ENCODE peak calls at places on chromosomes 13 and 19, in four cellular contexts. W is thoracic aorta, X is breast epithelium, V is lung. T is an unnamed sample.

GRCh38 chr19:33568706-33569105 is 47.1 kb upstream of the PEPD start:
- DNase-seq in W (no peak), X (no peak), V (no peak), T (no peak)

GRCh38 chr13:86933676-86934075 is 737.5 kb upstream of the SLITRK5 start:
- DNase-seq in W (no peak), X (no peak), V (no peak), T (no peak)

GRCh38 chr19:5828661-5829566 is 10.6 kb downstream of the FUT6 start:
- DNase-seq in W (no peak), X (no peak), V (no peak), T (peak; percentile 24)

GRCh38 chr19:38769635-38770211 is 3.6 kb downstream of the LGALS7 start:
- DNase-seq in W (peak; percentile 65), X (peak; percentile 93), V (peak; percentile 91), T (peak; percentile 86)

GRCh38 chr13:109121826-109122225 is 492.4 kb downstream of the MYO16 start:
- DNase-seq in W (no peak), X (no peak), V (no peak), T (no peak)

GRCh38 chr13:29845440-29846056 is 4.9 kb downstream of the UBL3 start:
- DNase-seq in W (no peak), X (no peak), V (no peak), T (no peak)

GRCh38 chr13:84810781-84811180 is 928.5 kb upstream of the SLITRK1 start:
- DNase-seq in W (no peak), X (no peak), V (no peak), T (no peak)

GRCh38 chr19:35328851-35329285 is at the start of gene CD22:
- DNase-seq in W (no peak), X (no peak), V (no peak), T (no peak)

GRCh38 chr19:35714601-35715354 is 3.0 kb upstream of the KMT2B start:
- DNase-seq in W (no peak), X (no peak), V (no peak), T (no peak)

GRCh38 chr13:83184819-83185218 is 697.5 kb downstream of the SLITRK1 start:
- DNase-seq in W (no peak), X (no peak), V (no peak), T (no peak)

GRCh38 chr13:39209731-39210633 is 171.7 kb downstream of the NHLRC3 start:
- DNase-seq in W (no peak), X (no peak), V (no peak), T (no peak)

GRCh38 chr13:110289174-110289573 is 17.8 kb downstream of the COL4A1 start:
- DNase-seq in W (no peak), X (no peak), V (no peak), T (no peak)

GRCh38 chr13:24217601-24218281 is 57.2 kb downstream of the SPATA13 start:
- DNase-seq in W (no peak), X (no peak), V (no peak), T (peak; percentile 84)

GRCh38 chr19:17797397-17798201 is 2.7 kb downstream of the B3GNT3 start:
- DNase-seq in W (no peak), X (no peak), V (no peak), T (no peak)

GRCh38 chr13:111906816-111907215 is 160.1 kb upstream of the SOX1 start:
- DNase-seq in W (no peak), X (no peak), V (no peak), T (no peak)

GRCh38 chr19:18206018-18206417 is 2.2 kb upstream of the RAB3A start:
- DNase-seq in W (no peak), X (no peak), V (no peak), T (no peak)

GRCh38 chr13:33797622-33798021 is 20.3 kb upstream of the RFC3 start:
- DNase-seq in W (no peak), X (no peak), V (no peak), T (no peak)

GRCh38 chr13:34884366-34884765 is 57.7 kb upstream of the NBEA start:
- DNase-seq in W (no peak), X (no peak), V (no peak), T (no peak)

GRCh38 chr13:97568850-97569249 is 134.9 kb downstream of the RAP2A start:
- DNase-seq in W (no peak), X (no peak), V (no peak), T (peak; percentile 12)

GRCh38 chr19:58406818-58407657 is 1.4 kb upstream of the ZNF584 start:
- DNase-seq in W (no peak), X (no peak), V (no peak), T (no peak)

GRCh38 chr13:50800091-50800739 is 43.3 kb downstream of the DLEU7 start:
- DNase-seq in W (no peak), X (no peak), V (no peak), T (no peak)

GRCh38 chr19:12821761-12822160 is 12.6 kb downstream of the RTBDN start:
- DNase-seq in W (no peak), X (no peak), V (no peak), T (no peak)

GRCh38 chr19:45267296-45267695 is 16.2 kb downstream of the MARK4 start:
- DNase-seq in W (no peak), X (no peak), V (no peak), T (no peak)

GRCh38 chr19:18896421-18896841 is 473 bp upstream of the CERS1 start:
- DNase-seq in W (no peak), X (no peak), V (no peak), T (peak; percentile 16)

GRCh38 chr13:47216176-47216822 is 319.4 kb upstream of the HTR2A start:
- DNase-seq in W (no peak), X (no peak), V (no peak), T (no peak)

DNA sequence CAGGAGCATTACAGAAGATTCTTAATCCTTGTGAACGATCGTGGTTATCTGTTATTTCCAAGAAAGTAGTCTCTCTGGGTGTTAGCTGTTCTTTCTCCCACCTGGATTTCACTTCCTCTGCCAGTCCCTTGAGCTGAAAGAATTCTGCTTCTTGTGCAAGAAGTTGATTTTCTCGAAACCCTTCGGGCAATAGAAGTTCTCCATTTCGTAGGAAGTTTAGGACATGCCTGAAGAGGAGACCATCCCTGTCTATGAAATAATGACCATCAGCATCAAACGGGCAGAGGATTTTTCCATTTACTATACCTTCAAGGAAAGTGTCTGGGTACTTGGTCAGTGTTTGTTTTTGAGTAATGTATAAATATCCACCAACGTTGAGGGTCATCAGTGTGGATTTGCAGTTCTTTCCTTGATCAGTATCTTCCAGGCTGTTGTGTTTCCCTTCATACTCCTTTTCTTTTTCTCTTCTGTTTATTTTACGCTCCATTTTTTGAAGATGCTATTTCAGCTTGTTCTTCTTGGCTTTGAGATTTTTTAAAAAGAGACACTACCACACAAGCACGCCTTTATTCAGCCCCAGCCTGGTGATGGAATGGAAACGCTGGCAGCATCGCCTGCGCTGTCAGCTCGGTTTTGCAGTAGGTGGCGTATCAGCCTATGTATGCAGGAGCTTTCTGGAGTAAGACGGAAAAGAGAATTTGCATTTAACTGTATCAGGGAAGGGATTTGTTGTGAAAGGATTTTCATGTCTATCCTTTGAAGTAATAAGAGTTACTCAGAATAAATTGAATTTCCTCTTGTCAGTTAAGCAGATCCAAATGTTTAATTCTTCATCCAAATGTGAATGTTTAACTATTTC is 6.5 kb downstream of the KCTD4 start:
- DNase-seq in W (no peak), X (no peak), V (no peak), T (no peak)
- TF ChIP-seq CTCF in W (peak; percentile 41), X (peak; percentile 11), V (no peak), T (no peak)

DNA sequence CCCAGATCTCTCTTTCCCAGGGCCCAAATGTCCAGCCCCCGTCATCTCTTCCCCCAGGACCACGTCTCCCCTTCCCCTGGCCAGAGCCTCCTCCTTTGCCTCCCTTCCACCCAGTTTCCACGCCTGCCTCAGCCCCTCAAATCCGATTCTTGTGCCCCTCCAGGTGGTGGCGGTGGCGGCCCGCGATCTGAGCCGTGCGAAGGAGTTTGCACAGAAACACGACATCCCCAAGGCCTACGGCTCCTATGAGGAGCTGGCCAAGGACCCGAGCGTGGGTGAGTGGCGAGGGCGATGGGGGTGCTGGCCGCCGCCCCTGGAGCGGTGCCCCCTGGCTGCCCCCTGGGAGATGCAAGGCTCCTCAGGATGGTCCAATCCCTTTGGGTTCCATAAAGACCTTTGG is 1.3 kb downstream of the DHDH start:
- DNase-seq in W (no peak), X (no peak), V (no peak), T (no peak)
- TF ChIP-seq CTCF in W (no peak), X (no peak), V (no peak), T (no peak)

GRCh38 chr13:23081901-23082300 is 98.9 kb upstream of the SGCG start:
- DNase-seq in W (no peak), X (no peak), V (no peak), T (no peak)

GRCh38 chr13:23086951-23087350 is 93.8 kb upstream of the SGCG start:
- DNase-seq in W (no peak), X (no peak), V (no peak), T (no peak)

DNA sequence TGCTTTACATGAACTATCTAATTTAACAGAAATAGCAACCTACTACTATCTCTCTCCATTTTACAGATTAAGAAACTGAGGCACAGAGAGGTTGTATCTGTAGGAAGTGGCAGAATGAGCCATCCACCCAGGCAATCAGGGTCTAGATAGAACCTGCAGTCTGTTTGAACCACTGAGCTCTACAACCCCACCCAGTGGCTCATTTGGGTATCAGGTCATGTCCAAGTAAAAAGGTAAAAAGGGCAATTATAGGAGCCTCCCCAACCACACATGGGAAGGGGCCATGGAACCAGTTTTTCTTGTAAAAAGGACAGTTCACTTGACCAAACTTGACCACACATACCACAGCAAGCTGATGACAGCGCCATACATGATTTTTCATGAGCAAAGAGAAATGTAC is 92.9 kb upstream of the SGCG start:
- DNase-seq in W (no peak), X (no peak), V (no peak), T (no peak)
- TF ChIP-seq CTCF in W (no peak), X (no peak), V (no peak), T (no peak)

DNA sequence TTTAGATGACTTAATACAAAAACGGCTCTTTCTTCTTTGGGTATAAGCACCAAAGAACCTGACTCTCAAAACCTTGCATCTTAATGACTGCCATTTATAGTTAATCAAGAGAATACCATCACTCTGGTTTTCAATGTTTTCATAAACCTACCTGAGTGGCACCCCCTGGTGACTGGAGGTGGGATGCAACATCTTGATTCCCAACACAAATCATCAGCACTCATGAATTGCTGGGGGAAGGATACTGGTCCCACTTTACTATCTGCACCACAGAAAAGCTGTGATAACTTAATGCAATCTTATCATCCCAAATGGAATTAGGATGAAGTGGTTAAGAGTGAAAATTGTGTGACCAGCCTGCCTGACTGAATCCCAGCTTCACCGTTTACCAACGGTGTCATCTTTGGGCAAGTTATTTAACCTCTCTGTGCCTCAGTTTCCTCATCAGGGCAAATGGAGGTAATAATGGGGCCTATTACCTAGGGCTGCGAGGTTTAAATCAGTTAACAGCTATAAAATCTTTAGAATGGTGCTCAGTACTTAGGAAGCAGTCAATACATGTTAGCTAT is 366.4 kb downstream of the KLF12 start:
- DNase-seq in W (no peak), X (no peak), V (no peak), T (no peak)
- TF ChIP-seq CTCF in W (peak; percentile 16), X (no peak), V (no peak), T (no peak)

GRCh38 chr19:7337380-7338194 is 11.2 kb upstream of the ARHGEF18 start:
- DNase-seq in W (no peak), X (no peak), V (no peak), T (no peak)
- TF ChIP-seq CTCF in W (no peak), X (no peak), V (no peak), T (no peak)

DNA sequence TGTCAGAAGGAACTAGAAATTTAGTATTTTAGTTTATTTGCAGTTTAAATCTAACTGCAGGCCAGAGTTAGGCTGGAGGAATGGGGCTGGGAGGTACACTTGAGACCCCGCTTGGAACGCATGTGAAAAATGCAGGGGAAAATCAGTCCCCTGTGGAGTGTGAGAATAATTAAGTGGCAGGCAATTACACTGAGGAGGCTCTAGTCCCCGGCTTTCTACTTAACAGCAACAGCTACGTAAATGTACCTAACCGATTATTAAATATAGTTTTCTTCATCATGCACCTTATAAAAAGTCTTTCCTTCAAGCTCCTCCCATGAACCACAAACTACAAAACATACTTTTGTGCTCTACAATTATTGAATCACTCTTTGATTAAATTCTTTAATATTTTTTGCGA is 808 bp downstream of the ZNF708 start:
- DNase-seq in W (no peak), X (no peak), V (no peak), T (no peak)
- TF ChIP-seq CTCF in W (no peak), X (no peak), V (no peak), T (no peak)